ENCODE peak calls at places on chromosomes 3 and 15, in nine cellular contexts. P is mesothelial cell of epicardium, U is A549, Q is IMR-90, G is brain microvascular endothelial cell, W is foreskin fibroblast, R is RWPE1, Z is B cell, V is uterus. I is an unnamed sample.

GRCh38 chr3:32706348-32707025 is 21.5 kb downstream of the CNOT10 start:
- DNase-seq in U (no peak), Z (no peak), R (no peak), Q (peak), W (no peak), G (no peak), V (no peak), P (no peak), I (no peak)

GRCh38 chr15:60774829-60775228 is 295.9 kb upstream of the ICE2 start:
- DNase-seq in V (no peak), R (no peak), G (no peak), P (no peak), U (no peak), Z (no peak), Q (no peak), W (no peak), I (no peak)

GRCh38 chr3:182979719-182980191 is 583 bp downstream of the DCUN1D1 start:
- DNase-seq in G (no peak), R (peak), V (peak), W (peak), P (peak), Z (peak), Q (peak), U (peak), I (no peak)

GRCh38 chr3:80701349-80701748 is 933.6 kb upstream of the ROBO1 start:
- DNase-seq in Z (no peak), V (no peak), P (no peak), U (no peak), R (no peak), W (no peak), Q (no peak), G (no peak), I (no peak)

GRCh38 chr15:31476411-31476810 is 149.8 kb downstream of the KLF13 start:
- DNase-seq in G (no peak), V (peak), W (no peak), Q (no peak), Z (no peak), R (no peak), P (no peak), U (no peak), I (no peak)

GRCh38 chr3:98906230-98906629 is 4.7 kb upstream of the DCBLD2 start:
- DNase-seq in R (peak), G (peak), Z (no peak), W (peak), V (no peak), Q (peak), U (no peak), P (no peak), I (no peak)

GRCh38 chr3:158050461-158050860 is 55.8 kb downstream of the SHOX2 start:
- DNase-seq in R (no peak), U (no peak), Z (no peak), W (peak), Q (no peak), P (no peak), V (no peak), G (peak), I (no peak)

GRCh38 chr3:66365023-66365581 is 135.7 kb downstream of the LRIG1 start:
- DNase-seq in V (no peak), W (no peak), Z (no peak), G (no peak), Q (no peak), R (no peak), U (no peak), P (no peak), I (no peak)

GRCh38 chr3:72189344-72189743 is 404.4 kb upstream of the PROK2 start:
- DNase-seq in Z (no peak), U (no peak), V (no peak), R (no peak), Q (no peak), G (no peak), W (no peak), P (no peak), I (no peak)

GRCh38 chr3:174382876-174383275 is 476.3 kb upstream of the NAALADL2 start:
- DNase-seq in Z (no peak), U (no peak), V (no peak), W (no peak), G (no peak), Q (no peak), R (no peak), P (no peak), I (no peak)

GRCh38 chr3:186219211-186219638 is 110.3 kb upstream of the ETV5 start:
- DNase-seq in G (no peak), U (no peak), Z (no peak), V (no peak), W (no peak), Q (no peak), P (no peak), R (no peak), I (no peak)
- TF ChIP-seq CTCF in G (no peak), U (no peak), Z (no peak), V (no peak), W (no peak), Q (no peak), P (no peak), R (no peak), I (no peak)

GRCh38 chr3:13659221-13659969 is 110.5 kb downstream of the FBLN2 start:
- DNase-seq in W (no peak), V (no peak), R (no peak), P (no peak), U (no peak), Z (no peak), Q (no peak), G (no peak), I (no peak)
- TF ChIP-seq CTCF in W (no peak), V (no peak), R (no peak), P (no peak), U (no peak), Z (no peak), Q (no peak), G (no peak), I (no peak)

GRCh38 chr15:67240235-67241131 is 14.0 kb downstream of the AAGAB start:
- DNase-seq in G (no peak), Z (peak), R (peak), P (no peak), U (peak), Q (no peak), W (no peak), V (no peak), I (peak)
- TF ChIP-seq CTCF in G (peak), Z (no peak), R (peak), P (no peak), U (peak), Q (peak), W (no peak), V (no peak), I (peak)

DNA sequence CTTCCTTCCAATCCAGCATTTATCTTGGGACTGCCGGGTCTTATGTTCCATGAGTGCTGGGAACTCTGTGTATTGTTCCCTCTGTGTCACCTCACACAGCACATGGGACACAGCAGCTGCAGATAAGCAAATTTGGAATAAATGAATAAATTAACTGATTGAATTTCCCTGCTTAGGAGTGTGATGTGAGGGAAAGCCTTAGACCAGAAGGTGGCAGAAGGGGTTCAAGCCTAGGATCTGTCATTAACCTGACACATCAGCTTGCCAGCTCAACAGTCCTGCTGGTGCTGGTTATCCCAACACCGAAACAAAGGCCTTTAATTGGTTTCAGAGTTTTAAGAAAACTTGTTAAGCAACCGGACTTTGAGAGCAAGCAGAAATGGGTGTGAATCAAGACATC is 114.4 kb downstream of the OXSM start:
- DNase-seq in W (no peak), V (no peak), Q (no peak), R (no peak), G (no peak), Z (no peak), P (no peak), U (no peak), I (no peak)
- TF ChIP-seq CTCF in W (no peak), V (no peak), Q (no peak), R (no peak), G (no peak), Z (no peak), P (no peak), U (no peak), I (no peak)

GRCh38 chr3:49840371-49840770 is 16.0 kb downstream of the TRAIP start:
- DNase-seq in U (no peak), P (no peak), R (no peak), W (peak), Q (no peak), V (no peak), Z (no peak), G (no peak), I (no peak)

GRCh38 chr3:49842843-49843242 is 13.5 kb downstream of the TRAIP start:
- DNase-seq in R (no peak), G (no peak), V (no peak), Z (no peak), W (no peak), Q (no peak), P (no peak), U (no peak), I (no peak)

GRCh38 chr3:49839193-49839809 is 17.1 kb downstream of the TRAIP start:
- DNase-seq in V (peak), G (peak), R (peak), U (peak), P (peak), W (peak), Q (peak), Z (peak), I (peak)

GRCh38 chr3:49841806-49842205 is 14.6 kb downstream of the TRAIP start:
- DNase-seq in G (no peak), R (no peak), P (no peak), V (no peak), U (no peak), Q (no peak), Z (no peak), W (no peak), I (no peak)

DNA sequence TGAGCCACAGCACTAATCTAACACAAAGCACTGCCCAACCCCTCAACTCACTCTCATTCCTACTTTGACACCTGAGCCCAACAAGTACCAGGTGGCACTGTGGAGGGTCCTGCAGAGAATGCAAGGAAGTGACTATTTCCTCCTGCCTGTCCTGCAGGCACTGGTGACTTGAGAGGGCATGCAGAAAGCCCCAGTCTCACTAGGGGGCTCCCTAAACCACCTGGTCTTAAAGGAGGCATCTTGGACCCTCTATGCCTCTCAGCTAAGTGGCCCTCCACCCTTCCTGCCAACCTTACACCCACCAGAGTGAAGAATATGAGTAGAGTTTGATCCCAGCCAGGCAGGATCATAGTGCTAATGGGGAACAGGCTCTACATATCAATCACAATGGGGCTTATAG is 15.2 kb downstream of the TRAIP start:
- DNase-seq in Q (no peak), W (peak), G (no peak), P (no peak), V (no peak), R (no peak), Z (no peak), U (peak), I (no peak)
- TF ChIP-seq CTCF in Q (peak), W (peak), G (peak), P (no peak), V (no peak), R (no peak), Z (no peak), U (peak), I (peak)